ENCODE peak calls at places on chromosomes 1 and 21, in four cellular contexts. N, V, W and C are unnamed samples. For H3K36me3, the result is how much of the 10 kb centered on the place peaks cover.

GRCh38 chr1:169207825-169208520 is 101.5 kb downstream of the ATP1B1 start:
- DNase-seq in N (no peak), V (no peak), W (no peak), C (no peak)

GRCh38 chr1:84756455-84757082 is 66.3 kb upstream of the SSX2IP start:
- DNase-seq in N (peak), V (peak), W (no peak), C (no peak)

GRCh38 chr1:39933956-39934941 is 20.7 kb upstream of the MFSD2A start:
- DNase-seq in N (no peak), V (no peak), W (peak), C (no peak)

GRCh38 chr1:4177425-4178150 is 277.5 kb upstream of the C1orf174 start:
- DNase-seq in N (no peak), V (no peak), W (no peak), C (no peak)

GRCh38 chr1:80673935-80674597 is 1126.7 kb upstream of the ADGRL2 start:
- DNase-seq in N (no peak), V (no peak), W (no peak), C (no peak)

GRCh38 chr1:19101244-19101643 is 108.8 kb downstream of the UBR4 start:
- DNase-seq in N (no peak), V (no peak), W (no peak), C (no peak)

GRCh38 chr1:62687421-62687902 is 724 bp downstream of the DOCK7 start:
- DNase-seq in N (no peak), V (no peak), W (peak), C (no peak)

GRCh38 chr21:36732761-36733160 is 33.8 kb downstream of the SIM2 start:
- DNase-seq in N (no peak), V (no peak), W (no peak), C (no peak)

GRCh38 chr21:32413697-32414578 is 1.4 kb downstream of the EVA1C start:
- DNase-seq in N (no peak), V (no peak), W (no peak), C (no peak)

GRCh38 chr1:201011616-201012015 is 11.9 kb downstream of the KIF21B start:
- DNase-seq in N (no peak), V (no peak), W (no peak), C (no peak)

GRCh38 chr1:17540255-17541001 is 930 bp downstream of the ARHGEF10L start:
- DNase-seq in N (peak), V (peak), W (no peak), C (no peak)

GRCh38 chr1:99503276-99503747 is 142.6 kb upstream of the PALMD start:
- DNase-seq in N (no peak), V (no peak), W (no peak), C (no peak)

GRCh38 chr1:178634445-178634844 is 90.6 kb upstream of the RALGPS2 start:
- DNase-seq in N (no peak), V (no peak), W (no peak), C (no peak)

GRCh38 chr1:198598796-198599321 is 40.0 kb upstream of the PTPRC start:
- DNase-seq in N (no peak), V (no peak), W (no peak), C (peak)

GRCh38 chr1:111366256-111366655 is 61.3 kb downstream of the OVGP1 start:
- DNase-seq in N (no peak), V (no peak), W (no peak), C (no peak)

GRCh38 chr1:19210772-19211549 is 895 bp upstream of the UBR4 start:
- DNase-seq in N (no peak), V (no peak), W (no peak), C (no peak)

GRCh38 chr1:113391643-113392271 is 1.4 kb downstream of the MAGI3 start:
- DNase-seq in N (no peak), V (no peak), W (peak), C (no peak)

GRCh38 chr1:94819945-94820746 is at the start of gene SLC44A3:
- DNase-seq in N (peak), V (peak), W (peak), C (no peak)

GRCh38 chr1:6962956-6963915 is 178.0 kb downstream of the CAMTA1 start:
- DNase-seq in N (peak), V (peak), W (no peak), C (peak)

GRCh38 chr1:54227836-54228435 is 28.0 kb downstream of the MRPL37 start:
- DNase-seq in N (peak), V (no peak), W (no peak), C (no peak)

GRCh38 chr1:212688338-212689047 is 11.1 kb downstream of the BATF3 start:
- DNase-seq in N (no peak), V (no peak), W (no peak), C (no peak)

GRCh38 chr1:184302346-184302745 is 84.5 kb upstream of the C1orf21 start:
- DNase-seq in N (no peak), V (no peak), W (no peak), C (no peak)

GRCh38 chr1:184643661-184644060 is 111.0 kb downstream of the EDEM3 start:
- DNase-seq in N (no peak), V (no peak), W (no peak), C (no peak)

GRCh38 chr1:218480691-218481099 is 135.6 kb downstream of the TGFB2 start:
- DNase-seq in N (no peak), V (no peak), W (peak), C (no peak)

GRCh38 chr1:118987431-118988185 is 535 bp downstream of the TBX15 start:
- DNase-seq in N (no peak), V (no peak), W (no peak), C (no peak)

GRCh38 chr21:32702702-32703101 is 25.1 kb downstream of the SYNJ1 start:
- DNase-seq in N (no peak), V (no peak), W (no peak), C (no peak)

GRCh38 chr1:228804640-228805413 is 69.5 kb downstream of the RHOU start:
- DNase-seq in N (peak), V (no peak), W (no peak), C (no peak)

GRCh38 chr21:41648591-41649031 is 118.2 kb downstream of the RIPK4 start:
- DNase-seq in N (no peak), V (no peak), W (no peak), C (no peak)

GRCh38 chr1:245858683-245859509 is 648.2 kb downstream of the SMYD3 start:
- DNase-seq in N (no peak), V (no peak), W (no peak), C (no peak)

GRCh38 chr1:227323164-227323955 is 5.1 kb upstream of the CDC42BPA start:
- DNase-seq in N (no peak), V (no peak), W (no peak), C (no peak)

GRCh38 chr1:209229494-209230059 is 353.9 kb upstream of the CAMK1G start:
- DNase-seq in N (no peak), V (no peak), W (no peak), C (no peak)

GRCh38 chr1:209232197-209232596 is 351.3 kb upstream of the CAMK1G start:
- DNase-seq in N (no peak), V (no peak), W (no peak), C (no peak)

GRCh38 chr1:209231476-209232156 is 351.9 kb upstream of the CAMK1G start:
- DNase-seq in N (no peak), V (no peak), W (no peak), C (no peak)

GRCh38 chr1:209227941-209228340 is 355.6 kb upstream of the CAMK1G start:
- DNase-seq in N (no peak), V (no peak), W (no peak), C (no peak)

GRCh38 chr1:209230319-209230718 is 353.2 kb upstream of the CAMK1G start:
- DNase-seq in N (no peak), V (no peak), W (no peak), C (no peak)
- TF ChIP-seq ZNF274 in N (no peak), V (no peak), W (no peak), C (no peak)

GRCh38 chr1:167683641-167684502 is 37.9 kb upstream of the MPZL1 start:
- DNase-seq in N (peak), V (peak), W (no peak), C (no peak)
- H3K36me3 ChIP-seq in N (under half), V (under half), W (under half), C (under half)

GRCh38 chr21:44283953-44284352 is 1.7 kb upstream of the AIRE start:
- DNase-seq in N (no peak), V (no peak), W (no peak), C (no peak)

GRCh38 chr21:44282370-44282769 is 3.3 kb upstream of the AIRE start:
- DNase-seq in N (no peak), V (no peak), W (no peak), C (no peak)

GRCh38 chr21:44281801-44282200 is 3.9 kb upstream of the AIRE start:
- DNase-seq in N (no peak), V (no peak), W (no peak), C (no peak)

GRCh38 chr21:44275041-44275440 is 10.6 kb upstream of the AIRE start:
- DNase-seq in N (no peak), V (no peak), W (no peak), C (no peak)

GRCh38 chr21:44279621-44280260 is 5.9 kb upstream of the AIRE start:
- DNase-seq in N (no peak), V (no peak), W (no peak), C (no peak)
- TF ChIP-seq SUZ12 in N (no peak), V (no peak), W (no peak), C (no peak)

GRCh38 chr21:19855522-19855921 is 1142.7 kb upstream of the NCAM2 start:
- DNase-seq in N (no peak), V (no peak), W (no peak), C (no peak)

GRCh38 chr21:19850157-19850556 is 1148.1 kb upstream of the NCAM2 start:
- DNase-seq in N (no peak), V (no peak), W (no peak), C (no peak)

GRCh38 chr21:19853061-19853460 is 1145.1 kb upstream of the NCAM2 start:
- DNase-seq in N (no peak), V (no peak), W (no peak), C (no peak)

DNA sequence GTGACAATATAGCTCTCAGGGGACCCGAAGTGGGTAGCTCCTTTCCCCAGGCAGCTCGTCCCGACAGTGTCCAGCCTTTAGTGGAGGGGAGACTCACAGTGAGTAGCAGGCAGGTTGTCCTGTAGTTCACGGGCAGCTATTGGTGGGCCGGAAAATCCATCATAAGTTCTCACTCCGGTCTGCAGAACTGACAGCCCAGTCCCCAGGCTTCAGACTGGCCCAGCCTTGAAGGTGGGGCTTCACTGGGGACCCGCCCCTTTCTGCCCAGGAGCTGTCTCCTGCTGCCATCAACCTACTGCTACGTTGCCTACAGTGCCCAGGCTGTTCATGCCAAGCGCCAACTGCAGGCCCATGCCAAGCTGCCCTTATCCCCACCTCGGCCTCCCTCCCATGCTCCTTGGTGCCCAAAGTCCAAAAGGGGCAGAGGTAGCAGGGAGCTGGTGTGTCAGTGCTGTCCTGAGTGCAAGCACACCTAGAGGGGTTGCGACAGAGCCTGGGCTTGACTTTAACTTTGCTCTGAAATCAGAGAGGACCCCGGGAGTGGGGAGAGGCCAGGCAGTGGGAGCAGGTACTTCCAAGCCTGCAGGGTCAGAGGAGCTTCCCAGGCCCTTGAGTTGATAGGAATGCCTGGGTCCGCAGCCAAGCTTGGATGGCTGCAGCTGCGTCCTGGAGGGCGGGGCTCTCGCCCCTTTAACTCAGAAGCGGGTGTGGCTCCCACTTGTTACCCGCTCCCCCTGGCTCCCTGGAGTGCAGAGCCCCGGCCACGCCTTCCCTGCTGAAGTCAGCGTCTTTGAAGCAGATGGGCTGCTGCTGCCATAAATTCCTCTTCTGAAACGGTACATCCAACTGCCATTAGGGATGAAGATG is 1144.3 kb upstream of the NCAM2 start:
- DNase-seq in N (no peak), V (peak), W (no peak), C (no peak)
- TF ChIP-seq ZNF274 in N (no peak), V (no peak), W (no peak), C (no peak)

GRCh38 chr1:1419812-1420653 is 1.0 kb downstream of the ANKRD65 start:
- DNase-seq in N (no peak), V (no peak), W (no peak), C (no peak)

GRCh38 chr1:1420654-1421134 is 382 bp downstream of the ANKRD65 start:
- DNase-seq in N (no peak), V (no peak), W (no peak), C (no peak)

GRCh38 chr1:1421907-1422464 is 910 bp upstream of the ANKRD65 start:
- DNase-seq in N (no peak), V (no peak), W (no peak), C (no peak)

GRCh38 chr1:1422465-1423244 is 1.6 kb upstream of the ANKRD65 start:
- DNase-seq in N (no peak), V (no peak), W (no peak), C (no peak)

GRCh38 chr1:1421147-1421906 is at the start of gene ANKRD65:
- DNase-seq in N (no peak), V (no peak), W (peak), C (no peak)
- H3K36me3 ChIP-seq in N (under half), V (under half), W (under half), C (under half)

GRCh38 chr1:147496571-147496970 is 44.7 kb upstream of the BCL9 start:
- DNase-seq in N (no peak), V (no peak), W (peak), C (no peak)
- TF ChIP-seq SUZ12 in N (no peak), V (no peak), W (no peak), C (no peak)

GRCh38 chr1:25837253-25837875 is 17.6 kb downstream of the MTFR1L start:
- DNase-seq in N (no peak), V (no peak), W (peak), C (no peak)
- TF ChIP-seq ZNF274 in N (no peak), V (no peak), W (no peak), C (no peak)

DNA sequence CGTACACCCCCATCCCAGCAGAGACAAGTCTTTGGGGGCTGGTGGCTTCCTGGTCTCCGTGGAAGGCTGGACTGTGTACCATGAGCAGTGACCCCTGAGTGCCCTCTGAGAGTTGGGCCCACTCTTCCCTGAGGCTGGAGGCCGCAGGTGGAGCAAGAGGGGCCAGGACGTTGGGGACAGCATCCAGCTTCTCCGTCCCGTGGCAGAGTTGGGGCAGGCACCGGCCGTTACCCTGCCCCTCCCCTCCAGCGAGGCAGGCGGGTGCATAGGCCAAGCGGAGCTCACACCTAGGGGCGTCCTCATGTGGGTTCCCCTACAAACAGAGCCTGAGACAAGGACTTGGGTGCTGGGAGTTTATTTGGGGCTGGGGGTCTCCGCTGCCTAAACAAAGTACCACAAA is 14.0 kb downstream of the GABRD start:
- DNase-seq in N (no peak), V (no peak), W (no peak), C (no peak)
- H3K36me3 ChIP-seq in N (under half), V (under half), W (under half), C (under half)